ENCODE peak calls at places on chromosomes 12 and 14, in seven cellular contexts. P is right atrium auricular region, I is A549, V is ovary, Q is AG04450, T is upper lobe of right lung, K is left ventricle myocardium inferior. S is an unnamed sample.
A peak's percentile ranks its signal among the peaks of the same experiment; 100 is the strongest.

GRCh38 chr12:34352098-34352497 is 329.8 kb downstream of the ALG10 start:
- DNase-seq in V (no peak), K (no peak), T (no peak), Q (no peak), P (no peak), I (no peak), S (no peak)

GRCh38 chr12:4274960-4275868 is 1.7 kb downstream of the CCND2 start:
- DNase-seq in P (no peak), T (no peak), K (no peak), Q (no peak), I (no peak), V (no peak), S (no peak)

GRCh38 chr14:57066887-57067513 is 201.7 kb downstream of the EXOC5 start:
- DNase-seq in I (peak; percentile 13), P (no peak), K (no peak), T (peak; percentile 68), V (peak; percentile 26), Q (no peak), S (peak; percentile 79)

GRCh38 chr12:122951406-122951805 is 14.9 kb downstream of the ABCB9 start:
- DNase-seq in Q (no peak), T (no peak), P (no peak), K (no peak), I (no peak), V (no peak), S (peak; percentile 84)

GRCh38 chr14:104595116-104595675 is 9.4 kb downstream of the TMEM179 start:
- DNase-seq in Q (no peak), V (peak; percentile 6), T (no peak), K (peak; percentile 9), I (no peak), P (no peak), S (no peak)

GRCh38 chr12:64814432-64814831 is 10.0 kb upstream of the TBC1D30 start:
- DNase-seq in Q (no peak), I (no peak), K (no peak), P (no peak), T (no peak), V (no peak), S (no peak)

GRCh38 chr12:117968826-117969659 is at the start of gene KSR2:
- DNase-seq in Q (no peak), K (no peak), P (no peak), I (peak; percentile 72), V (no peak), T (peak; percentile 95), S (peak; percentile 92)

GRCh38 chr12:101743724-101744472 is 4.6 kb upstream of the SYCP3 start:
- DNase-seq in P (no peak), K (no peak), T (no peak), V (no peak), Q (no peak), I (no peak), S (no peak)

GRCh38 chr14:95713596-95714371 is at the start of gene TCL1A:
- DNase-seq in Q (no peak), V (no peak), T (no peak), I (no peak), K (no peak), P (no peak), S (no peak)

GRCh38 chr12:122874081-122874480 is 21.8 kb downstream of the VPS37B start:
- DNase-seq in P (no peak), T (peak; percentile 57), I (no peak), Q (no peak), K (no peak), V (no peak), S (no peak)

DNA sequence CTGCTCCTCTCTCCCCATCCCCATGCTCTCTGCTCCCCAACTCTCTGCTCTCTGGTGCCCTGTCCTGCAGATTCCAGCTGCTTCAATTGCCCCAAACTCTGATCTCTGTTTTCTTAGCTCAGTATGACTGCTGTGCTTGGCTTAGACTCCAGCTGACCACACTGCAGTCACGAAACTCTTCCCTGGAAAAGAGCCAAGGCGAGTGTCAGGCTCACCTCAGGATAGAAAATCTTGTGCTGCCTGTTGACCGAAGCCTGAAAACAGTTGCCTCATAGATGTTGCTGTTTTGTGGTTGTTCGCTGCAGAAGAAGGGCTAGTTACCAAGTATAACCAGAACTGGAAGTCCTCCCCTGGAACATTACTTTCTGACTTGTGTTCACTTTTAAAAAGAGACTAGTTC is 6.7 kb upstream of the STON2 start:
- DNase-seq in Q (no peak), P (no peak), K (no peak), T (no peak), I (no peak), V (no peak), S (peak; percentile 84)
- H3K27ac ChIP-seq in Q (no peak overlapping the region), P (no peak overlapping the region), K (no peak overlapping the region), T (no peak overlapping the region), I (no peak overlapping the region), V (no peak overlapping the region), S (no peak overlapping the region)

GRCh38 chr14:91062600-91062999 is 2.2 kb upstream of the RPS6KA5 start:
- DNase-seq in V (no peak), Q (no peak), K (no peak), I (no peak), T (no peak), P (no peak), S (no peak)
- H3K27ac ChIP-seq in V (no peak overlapping the region), Q (no peak overlapping the region), K (no peak overlapping the region), I (no peak overlapping the region), T (no peak overlapping the region), P (no peak overlapping the region), S (no peak overlapping the region)

GRCh38 chr12:27528788-27529187 is 4.8 kb downstream of the PPFIBP1 start:
- DNase-seq in P (no peak), T (no peak), K (no peak), I (no peak), Q (no peak), V (no peak), S (no peak)

GRCh38 chr12:27534060-27534764 is 10.2 kb downstream of the PPFIBP1 start:
- DNase-seq in Q (no peak), I (no peak), K (no peak), P (no peak), T (no peak), V (no peak), S (no peak)

GRCh38 chr12:27530157-27530922 is 6.3 kb downstream of the PPFIBP1 start:
- DNase-seq in V (no peak), I (no peak), T (no peak), Q (no peak), K (no peak), P (no peak), S (peak; percentile 28)

GRCh38 chr12:27534765-27535161 is 10.8 kb downstream of the PPFIBP1 start:
- DNase-seq in Q (no peak), K (no peak), P (no peak), V (no peak), I (no peak), T (no peak), S (no peak)

GRCh38 chr12:27531916-27532315 is 7.9 kb downstream of the PPFIBP1 start:
- DNase-seq in K (no peak), V (no peak), T (no peak), P (no peak), Q (no peak), I (no peak), S (no peak)
- H3K27ac ChIP-seq in K (peak overlapping the region; percentile 96), V (no peak overlapping the region), T (no peak overlapping the region), P (no peak overlapping the region), Q (no peak overlapping the region), I (no peak overlapping the region), S (no peak overlapping the region)

DNA sequence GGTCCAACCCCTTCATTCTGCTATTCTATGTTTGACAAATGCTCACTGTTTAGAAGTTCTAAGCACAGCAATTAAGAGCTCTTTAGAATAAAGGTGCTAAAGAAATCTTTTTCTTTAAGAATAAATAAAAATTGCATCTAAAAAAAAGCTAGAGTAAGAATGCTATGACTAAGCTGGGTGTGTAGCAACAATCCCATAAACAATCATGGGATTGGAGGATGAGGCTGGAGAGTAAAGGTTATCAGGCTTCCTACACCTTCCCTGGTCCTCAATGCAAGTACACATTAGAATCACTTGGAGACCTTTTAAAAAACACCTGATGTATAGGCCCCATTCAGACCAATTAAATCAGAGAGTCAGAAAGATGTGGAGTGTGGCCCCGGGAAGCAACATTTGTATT is 88.3 kb downstream of the CIT start:
- DNase-seq in P (no peak), V (no peak), T (no peak), K (no peak), I (no peak), Q (no peak), S (no peak)
- H3K27ac ChIP-seq in P (no peak overlapping the region), V (no peak overlapping the region), T (no peak overlapping the region), K (no peak overlapping the region), I (no peak overlapping the region), Q (no peak overlapping the region), S (no peak overlapping the region)

GRCh38 chr14:68898248-68899032 is 80.7 kb downstream of the ACTN1 start:
- DNase-seq in P (no peak), K (no peak), I (no peak), T (no peak), V (no peak), Q (no peak), S (no peak)
- H3K27ac ChIP-seq in P (no peak overlapping the region), K (no peak overlapping the region), I (peak overlapping the region; percentile 45), T (no peak overlapping the region), V (no peak overlapping the region), Q (no peak overlapping the region), S (no peak overlapping the region)

GRCh38 chr14:64998455-64998931 is 11.8 kb downstream of the FNTB start:
- DNase-seq in K (no peak), T (no peak), V (no peak), P (no peak), I (no peak), Q (no peak), S (peak; percentile 91)
- H3K27ac ChIP-seq in K (no peak overlapping the region), T (no peak overlapping the region), V (no peak overlapping the region), P (no peak overlapping the region), I (no peak overlapping the region), Q (no peak overlapping the region), S (peak overlapping the region; percentile 87)

S was measured in PC-3.